ENCODE peak calls at places on chromosomes 6 and 20, in four cellular contexts. I is SK-N-SH, L is HepG2, P is H1. E is an unnamed sample.

GRCh38 chr6:79574636-79575035 is 37.4 kb upstream of the LCA5 start:
- DNase-seq in P (no peak), L (peak), I (no peak), E (no peak)

GRCh38 chr6:129500958-129501381 is 209.0 kb downstream of the ARHGAP18 start:
- DNase-seq in I (peak), P (no peak), L (peak), E (no peak)

GRCh38 chr6:10256113-10256690 is 158.7 kb downstream of the TFAP2A start:
- DNase-seq in P (peak), I (peak), L (no peak), E (peak)

GRCh38 chr20:39264506-39265172 is 302.5 kb downstream of the DHX35 start:
- DNase-seq in I (peak), L (peak), P (peak), E (peak)

GRCh38 chr20:44390280-44390679 is 34.8 kb downstream of the HNF4A start:
- DNase-seq in P (no peak), L (no peak), I (no peak), E (no peak)

GRCh38 chr6:21083708-21084107 is 509.8 kb upstream of the SOX4 start:
- DNase-seq in I (no peak), P (no peak), L (no peak), E (no peak)

GRCh38 chr6:168873266-168873665 is 380.4 kb downstream of the THBS2 start:
- DNase-seq in P (no peak), I (no peak), L (no peak), E (no peak)

GRCh38 chr20:15699431-15700146 is 873.7 kb downstream of the KIF16B start:
- DNase-seq in P (peak), I (no peak), L (no peak), E (peak)

GRCh38 chr20:1391640-1392442 is 1.0 kb downstream of the FKBP1A start:
- DNase-seq in P (no peak), L (no peak), I (peak), E (no peak)

GRCh38 chr6:163533443-163533842 is 118.9 kb downstream of the QKI start:
- DNase-seq in P (no peak), L (peak), I (no peak), E (no peak)

GRCh38 chr20:38369387-38369786 is 23.1 kb downstream of the LBP start:
- DNase-seq in L (peak), I (peak), P (no peak), E (peak)

DNA sequence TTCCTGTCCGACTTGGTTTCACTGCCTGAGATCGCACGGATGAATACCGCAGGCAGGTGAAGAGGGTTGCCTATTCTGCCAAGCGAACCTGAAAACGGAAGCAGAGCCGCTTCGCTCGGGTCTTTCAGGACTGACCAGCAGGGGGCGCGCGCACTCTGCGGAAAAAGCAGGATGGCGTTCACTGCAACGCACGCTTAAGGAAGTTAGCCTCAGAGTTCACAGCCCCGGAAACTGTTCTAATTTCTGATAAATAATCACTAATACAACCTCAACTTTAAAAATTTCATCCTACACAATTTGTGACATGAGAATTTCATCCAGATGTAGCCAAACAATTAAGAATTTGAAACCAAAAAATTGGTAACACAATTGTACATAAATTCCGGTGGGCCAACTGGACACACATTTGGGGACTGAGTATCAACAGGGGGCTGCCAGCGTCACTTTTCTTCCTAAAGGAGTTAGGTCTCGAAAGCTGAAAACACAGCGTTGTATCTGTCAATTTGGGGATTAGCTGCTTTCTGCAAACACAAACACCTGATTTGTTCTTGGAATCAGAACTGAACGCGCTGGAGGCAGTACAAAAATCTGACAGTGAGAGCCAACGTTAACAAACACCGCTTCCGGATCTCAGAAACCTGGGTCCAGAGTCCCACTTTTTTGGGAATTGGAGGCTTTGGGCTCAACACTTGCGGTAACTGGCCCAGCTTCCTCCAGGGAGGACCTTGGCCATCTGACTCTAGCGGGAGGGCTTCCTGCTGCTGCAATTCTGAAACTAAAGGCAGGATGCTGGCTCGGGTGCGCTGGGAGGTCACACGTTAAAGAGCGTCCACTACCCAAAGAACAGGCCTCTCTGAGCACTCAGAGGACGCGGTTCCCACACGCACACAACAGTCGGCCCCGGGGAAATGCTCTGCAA is 8.8 kb downstream of the PXDC1 start:
- DNase-seq in P (peak), I (peak), L (peak), E (peak)
- TF ChIP-seq JUND in P (no peak), I (no peak), L (no peak), E (no peak)

GRCh38 chr6:31098449-31098938 is 13.9 kb downstream of the C6orf15 start:
- DNase-seq in I (no peak), L (no peak), P (no peak), E (no peak)

GRCh38 chr6:31107052-31107451 is 5.3 kb downstream of the C6orf15 start:
- DNase-seq in L (no peak), P (no peak), I (no peak), E (no peak)

DNA sequence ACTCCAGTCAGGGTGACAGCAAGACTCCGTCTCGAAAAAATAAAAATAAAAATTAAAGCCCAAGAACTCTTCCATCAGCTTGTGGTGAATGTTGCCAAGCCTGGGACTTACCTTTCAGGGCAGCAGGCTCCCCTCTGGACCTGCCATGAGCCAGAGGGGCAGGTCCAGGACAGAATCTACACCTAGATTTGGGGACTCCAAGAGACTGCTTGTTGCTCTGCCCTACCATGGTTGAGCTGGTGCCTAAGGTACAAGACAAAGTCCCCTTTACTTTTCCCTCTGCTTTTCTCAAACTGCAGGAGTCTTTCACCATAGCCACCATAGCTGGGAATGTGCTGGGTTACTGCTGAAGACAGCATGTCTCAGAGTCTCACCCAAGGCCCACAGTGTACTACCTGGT is 9.2 kb downstream of the C6orf15 start:
- DNase-seq in P (no peak), L (no peak), I (no peak), E (no peak)
- TF ChIP-seq JUND in P (no peak), L (no peak), I (no peak), E (no peak)

GRCh38 chr6:12288844-12289654 is 1.1 kb upstream of the EDN1 start:
- DNase-seq in P (peak), I (peak), L (peak), E (no peak)

GRCh38 chr6:12289655-12290489 is at the start of gene EDN1:
- DNase-seq in I (peak), P (peak), L (peak), E (no peak)

GRCh38 chr6:12286381-12287132 is 3.6 kb upstream of the EDN1 start:
- DNase-seq in I (no peak), P (no peak), L (no peak), E (peak)

GRCh38 chr6:12290490-12290820 is 294 bp downstream of the EDN1 start:
- DNase-seq in I (no peak), L (no peak), P (no peak), E (no peak)

DNA sequence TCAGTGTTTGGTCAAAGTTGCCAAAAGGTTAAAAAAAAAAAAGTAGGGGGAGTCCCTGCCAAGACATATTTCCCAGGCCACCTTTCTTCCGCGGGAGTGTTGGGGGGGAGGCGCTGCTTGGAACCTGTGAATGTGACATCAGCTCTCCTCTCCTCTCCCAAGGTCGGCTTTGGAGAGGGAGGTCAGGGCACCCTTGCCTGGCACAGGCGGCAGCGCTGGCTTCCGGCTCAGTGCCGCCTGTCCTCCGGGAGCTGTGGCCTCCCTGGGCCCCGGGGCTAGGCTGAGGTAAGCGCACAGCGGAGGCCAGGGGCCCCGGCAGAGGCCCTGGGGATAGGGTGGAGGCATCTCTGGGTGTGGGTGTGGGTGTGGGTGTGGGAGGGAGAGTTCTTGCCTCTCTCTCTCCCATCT is 1.9 kb upstream of the EDN1 start:
- DNase-seq in L (no peak), I (peak), P (no peak), E (no peak)
- TF ChIP-seq JUND in L (no peak), I (no peak), P (no peak), E (no peak)

DNA sequence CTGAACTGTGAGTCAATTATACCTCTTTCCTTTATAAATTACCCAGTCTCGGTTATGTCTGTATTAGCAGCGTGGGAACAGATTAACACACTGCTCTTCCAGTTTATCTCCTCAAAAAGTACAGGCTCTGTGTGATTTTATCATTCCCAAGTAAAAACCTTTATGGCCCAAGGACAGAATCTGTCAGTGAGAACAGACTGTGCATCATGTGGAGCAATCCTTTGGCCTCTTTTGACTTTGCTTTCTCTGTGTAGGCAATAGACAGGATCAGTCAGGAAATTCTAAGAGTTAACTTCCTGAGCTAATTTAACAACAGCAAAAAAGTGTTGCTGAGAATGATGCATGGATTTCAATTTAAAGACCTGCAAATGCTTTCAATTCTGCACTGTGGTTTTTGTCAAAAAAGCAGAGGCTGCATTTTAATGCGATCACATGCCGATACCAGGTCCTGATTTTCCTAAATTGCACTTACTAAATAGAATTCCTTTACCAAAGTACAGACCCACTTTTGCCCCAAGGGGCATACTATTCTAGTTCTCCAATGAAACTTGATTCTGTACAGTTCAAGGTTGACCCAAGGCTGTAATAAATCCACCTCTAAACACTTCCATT is 246.7 kb upstream of the MARCKS start:
- DNase-seq in P (no peak), L (no peak), I (peak), E (no peak)
- TF ChIP-seq JUND in P (no peak), L (no peak), I (no peak), E (no peak)

DNA sequence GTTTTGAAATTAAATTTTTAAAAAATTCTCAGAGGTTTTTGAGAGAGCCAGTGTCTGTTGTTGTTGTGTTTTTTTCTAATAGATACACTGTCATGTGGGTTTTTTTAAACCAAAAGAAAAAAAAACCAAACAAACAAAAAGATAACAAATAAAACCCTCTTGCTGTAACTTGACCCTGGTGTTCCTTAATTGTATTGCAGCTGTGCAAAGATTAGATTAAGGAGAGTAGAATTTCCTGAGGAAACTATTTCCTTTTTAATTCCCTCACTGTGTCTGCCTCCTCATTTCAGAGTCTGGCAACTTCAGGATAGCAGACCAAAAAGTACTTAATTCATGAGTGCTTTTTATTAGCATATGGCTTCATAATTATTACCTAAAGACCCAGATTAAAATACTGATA is 281.9 kb downstream of the EPM2A start:
- DNase-seq in I (peak), L (no peak), P (no peak), E (no peak)
- TF ChIP-seq JUND in I (no peak), L (no peak), P (no peak), E (no peak)

DNA sequence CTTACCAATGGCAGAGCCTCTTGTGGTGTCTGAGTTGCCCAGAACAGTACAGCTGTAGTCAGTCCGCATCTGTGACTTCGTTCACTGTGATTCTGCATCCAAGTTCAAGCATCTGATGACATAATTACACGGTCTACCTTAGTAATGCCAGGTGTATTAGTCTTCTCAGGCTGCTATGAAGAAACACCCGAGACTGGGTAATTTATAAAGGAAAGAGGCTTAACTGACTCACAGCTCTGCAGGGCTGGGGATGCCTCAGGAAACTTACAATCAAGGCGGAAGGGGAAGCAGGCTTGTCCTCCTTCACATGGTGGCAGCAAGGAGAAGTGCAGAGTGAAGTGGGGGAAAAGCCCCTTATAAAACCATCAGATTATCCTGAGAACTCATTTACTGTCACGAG is 163.9 kb upstream of the SULF2 start:
- DNase-seq in L (no peak), I (no peak), P (no peak), E (no peak)
- TF ChIP-seq JUND in L (no peak), I (no peak), P (no peak), E (no peak)

DNA sequence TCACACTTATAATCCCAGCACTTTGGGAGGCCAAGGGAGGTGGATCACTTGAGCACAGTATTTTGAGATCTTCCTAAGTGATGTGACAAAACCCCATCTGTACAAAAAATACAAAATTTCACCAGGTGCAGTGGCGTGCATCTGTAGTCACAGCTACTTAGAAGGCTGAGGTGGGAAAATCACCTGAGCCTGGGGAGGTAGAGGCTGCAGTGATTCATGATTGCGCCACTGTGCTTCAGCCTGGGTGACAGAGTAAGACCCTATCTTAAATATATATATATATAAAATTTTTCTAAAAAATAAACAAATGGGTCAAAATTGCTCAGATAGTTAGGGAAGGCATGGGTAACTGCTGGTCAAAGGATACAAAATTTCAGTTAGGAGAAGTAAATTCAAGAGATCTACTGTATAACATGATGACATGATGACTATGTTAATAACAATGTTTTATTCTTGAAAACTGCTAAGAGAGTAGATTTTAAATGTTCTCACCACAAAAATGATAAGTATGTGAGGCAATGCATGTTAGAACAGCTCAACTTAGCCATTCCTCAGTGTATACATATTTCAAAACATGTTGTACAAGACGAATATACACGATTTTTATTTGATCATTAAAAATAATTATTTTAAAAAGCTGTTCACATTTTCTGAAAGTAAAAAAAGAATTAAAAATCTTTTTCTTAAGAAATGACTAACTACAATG is 24.4 kb downstream of the TBC1D32 start:
- DNase-seq in P (no peak), I (no peak), L (no peak), E (no peak)
- TF ChIP-seq JUND in P (no peak), I (no peak), L (no peak), E (no peak)

E was measured in T47D.